ENCODE peak calls at places on chromosomes 1 and 21, in six cellular contexts. G, R, T, W, D and H are unnamed samples.

GRCh38 chr1:165543651-165544452 is at the start of gene LRRC52:
- DNase-seq in G (no peak), R (no peak), T (peak; percentile 81), W (no peak), D (peak; percentile 74), H (no peak)

GRCh38 chr1:29180497-29181412 is 945 bp downstream of the SRSF4 start:
- DNase-seq in G (no peak), R (peak; percentile 31), T (no peak), W (peak; percentile 45), D (no peak), H (no peak)

GRCh38 chr1:222794656-222795474 is 20.0 kb upstream of the DISP1 start:
- DNase-seq in G (no peak), R (peak; percentile 18), T (no peak), W (no peak), D (no peak), H (peak; percentile 5)

GRCh38 chr1:35577071-35577998 is 4.2 kb downstream of the TFAP2E start:
- DNase-seq in G (no peak), R (no peak), T (no peak), W (peak; percentile 18), D (peak; percentile 47), H (no peak)

GRCh38 chr1:182309631-182310351 is 81.8 kb downstream of the GLUL start:
- DNase-seq in G (no peak), R (peak; percentile 5), T (no peak), W (peak; percentile 31), D (no peak), H (no peak)

GRCh38 chr1:24558902-24559791 is 3.3 kb downstream of the NCMAP start:
- DNase-seq in G (peak; percentile 45), R (peak; percentile 29), T (peak; percentile 48), W (peak; percentile 74), D (peak; percentile 56), H (peak; percentile 48)

GRCh38 chr1:43435146-43436145 is 18.3 kb downstream of the HYI start:
- DNase-seq in G (no peak), R (no peak), T (no peak), W (peak; percentile 87), D (peak; percentile 43), H (peak; percentile 86)

GRCh38 chr1:162859210-162859609 is 1.8 kb downstream of the CCDC190 start:
- DNase-seq in G (no peak), R (no peak), T (no peak), W (no peak), D (no peak), H (no peak)

GRCh38 chr1:91997607-91998195 is 32.1 kb upstream of the EPHX4 start:
- DNase-seq in G (no peak), R (peak; percentile 64), T (no peak), W (peak; percentile 62), D (peak; percentile 62), H (peak; percentile 52)

GRCh38 chr1:33641099-33641830 is 168.8 kb downstream of the ZSCAN20 start:
- DNase-seq in G (no peak), R (peak; percentile 44), T (no peak), W (peak; percentile 17), D (no peak), H (peak; percentile 59)

GRCh38 chr1:88608139-88608943 is 75.7 kb upstream of the PKN2 start:
- DNase-seq in G (no peak), R (peak; percentile 51), T (no peak), W (peak; percentile 38), D (no peak), H (peak; percentile 26)

GRCh38 chr21:35048183-35048601 is 910 bp downstream of the RUNX1 start:
- DNase-seq in G (no peak), R (peak; percentile 16), T (no peak), W (no peak), D (peak; percentile 23), H (peak; percentile 51)

GRCh38 chr1:44926311-44926781 is 60.0 kb downstream of the EIF2B3 start:
- DNase-seq in G (no peak), R (no peak), T (no peak), W (peak; percentile 78), D (no peak), H (peak; percentile 96)

GRCh38 chr1:51553911-51554310 is 34.8 kb upstream of the EPS15 start:
- DNase-seq in G (no peak), R (peak; percentile 53), T (no peak), W (no peak), D (no peak), H (no peak)

GRCh38 chr1:232968965-232969364 is 18.6 kb downstream of the NTPCR start:
- DNase-seq in G (no peak), R (peak; percentile 27), T (peak; percentile 61), W (peak; percentile 78), D (peak; percentile 51), H (peak; percentile 51)

GRCh38 chr1:218362418-218363076 is 17.4 kb downstream of the TGFB2 start:
- DNase-seq in G (no peak), R (no peak), T (no peak), W (no peak), D (no peak), H (no peak)

GRCh38 chr1:201463071-201463552 is 5.9 kb downstream of the PHLDA3 start:
- DNase-seq in G (no peak), R (peak; percentile 67), T (no peak), W (peak; percentile 44), D (no peak), H (peak; percentile 38)

GRCh38 chr1:226957714-226958113 is 17.6 kb downstream of the COQ8A start:
- DNase-seq in G (no peak), R (no peak), T (no peak), W (no peak), D (no peak), H (no peak)

GRCh38 chr1:69915347-69915746 is 290.0 kb downstream of the LRRC40 start:
- DNase-seq in G (no peak), R (no peak), T (no peak), W (peak; percentile 61), D (no peak), H (peak; percentile 85)

GRCh38 chr1:72917920-72918319 is 635.6 kb upstream of the NEGR1 start:
- DNase-seq in G (no peak), R (no peak), T (no peak), W (no peak), D (no peak), H (no peak)

GRCh38 chr1:63124666-63125191 is 197.6 kb upstream of the FOXD3 start:
- DNase-seq in G (no peak), R (no peak), T (no peak), W (peak; percentile 89), D (no peak), H (peak; percentile 83)

GRCh38 chr1:16717174-16718108 is 22.9 kb upstream of the RNU1-4 start:
- DNase-seq in G (no peak), R (peak; percentile 20), T (no peak), W (no peak), D (no peak), H (no peak)

GRCh38 chr1:6465461-6466005 is 440 bp downstream of the TNFRSF25 start:
- DNase-seq in G (no peak), R (no peak), T (no peak), W (no peak), D (no peak), H (no peak)

GRCh38 chr1:186535388-186536133 is 74.6 kb upstream of the PDC start:
- DNase-seq in G (no peak), R (peak; percentile 89), T (no peak), W (peak; percentile 97), D (no peak), H (peak; percentile 93)

GRCh38 chr21:40472026-40472425 is 374.9 kb downstream of the DSCAM start:
- DNase-seq in G (no peak), R (no peak), T (no peak), W (no peak), D (no peak), H (no peak)

GRCh38 chr1:25651824-25652741 is 35.5 kb downstream of the MAN1C1 start:
- DNase-seq in G (no peak), R (no peak), T (peak; percentile 44), W (no peak), D (no peak), H (no peak)

GRCh38 chr1:107935396-107936064 is 29.4 kb downstream of the VAV3 start:
- DNase-seq in G (no peak), R (peak; percentile 20), T (no peak), W (peak; percentile 24), D (no peak), H (peak; percentile 7)

GRCh38 chr1:215488850-215489249 is 78.3 kb upstream of the KCTD3 start:
- DNase-seq in G (no peak), R (no peak), T (no peak), W (no peak), D (no peak), H (no peak)

GRCh38 chr1:44630116-44630515 is 44.2 kb downstream of the TMEM53 start:
- DNase-seq in G (no peak), R (peak; percentile 46), T (no peak), W (peak; percentile 86), D (no peak), H (peak; percentile 68)

GRCh38 chr1:94527447-94528031 is 14.0 kb downstream of the F3 start:
- DNase-seq in G (no peak), R (peak; percentile 89), T (no peak), W (peak; percentile 55), D (no peak), H (peak; percentile 76)
- TF ChIP-seq CTCF in G (no peak), R (peak; percentile 12), T (no peak), W (peak; percentile 6), D (no peak), H (peak; percentile 27)

GRCh38 chr1:205287076-205287475 is 34.5 kb downstream of the NUAK2 start:
- DNase-seq in G (no peak), R (no peak), T (no peak), W (no peak), D (no peak), H (no peak)
- H3K4me3 ChIP-seq in G (no peak overlapping the region), R (no peak overlapping the region), T (no peak overlapping the region), W (no peak overlapping the region), D (no peak overlapping the region), H (no peak overlapping the region)

DNA sequence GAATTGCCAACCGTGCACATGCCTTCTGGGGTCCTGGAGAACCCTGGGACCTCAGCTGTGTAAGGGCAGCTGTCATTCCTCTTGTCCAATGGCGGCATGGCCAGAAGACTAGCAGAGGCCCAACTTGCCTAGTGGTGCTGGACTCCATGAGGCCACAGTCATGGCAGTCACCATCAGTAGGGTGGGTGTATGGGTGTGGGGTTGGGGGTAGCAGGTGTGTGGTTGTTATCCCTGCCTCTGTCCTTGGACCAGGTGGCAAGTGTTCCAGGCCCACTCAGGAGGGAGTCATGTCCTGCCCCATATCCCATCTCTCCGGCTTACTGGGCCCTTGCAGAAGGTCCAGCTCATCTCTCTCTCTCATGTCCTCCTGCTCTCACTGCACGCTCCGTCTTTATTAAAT is 1596.2 kb downstream of the MRPL39 start:
- DNase-seq in G (no peak), R (no peak), T (no peak), W (no peak), D (no peak), H (no peak)
- TF ChIP-seq CTCF in G (no peak), R (no peak), T (no peak), W (no peak), D (no peak), H (no peak)

DNA sequence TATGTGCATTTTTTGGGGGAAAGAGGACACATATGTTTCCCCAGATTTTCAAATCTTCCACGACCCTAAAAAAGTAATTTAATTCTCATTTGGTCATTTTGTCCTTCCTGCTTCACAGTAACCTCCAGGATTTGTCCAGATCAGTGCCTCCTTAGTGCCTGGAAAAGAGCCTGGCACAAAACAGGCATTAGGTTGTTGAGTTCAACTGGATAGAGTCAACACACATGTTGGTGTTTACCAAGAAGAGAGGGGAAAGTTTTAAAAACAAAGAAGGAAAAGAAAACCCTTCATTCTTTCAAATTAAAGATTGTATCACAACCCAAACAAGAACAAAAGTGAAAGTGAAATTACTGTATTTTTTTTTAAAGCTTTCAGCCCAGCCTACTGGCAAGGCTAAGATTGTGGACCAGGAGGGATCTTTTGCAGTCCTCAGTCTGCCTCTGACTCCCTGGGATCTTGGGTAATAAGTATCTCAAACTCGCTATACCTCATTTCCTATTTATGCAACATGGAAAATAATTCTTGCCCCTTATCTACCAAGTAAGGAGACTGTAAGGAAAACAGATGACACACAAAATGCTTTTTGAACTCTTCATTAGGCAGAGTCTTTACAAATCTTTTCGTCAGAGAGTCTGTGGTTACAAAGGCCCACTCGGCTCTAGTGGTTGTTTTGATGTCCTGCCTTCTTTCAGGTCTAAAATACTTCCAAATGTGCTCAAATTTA is 57.8 kb downstream of the ZNF281 start:
- DNase-seq in G (no peak), R (peak; percentile 58), T (no peak), W (peak; percentile 97), D (no peak), H (peak; percentile 100)
- H3K4me3 ChIP-seq in G (no peak overlapping the region), R (no peak overlapping the region), T (peak overlapping the region; percentile 1), W (no peak overlapping the region), D (peak overlapping the region; percentile 39), H (peak overlapping the region; percentile 51)